ENCODE peak calls at places on chromosomes 7 and 10, in five cellular contexts. C is foreskin keratinocyte; L is CD8-positive, alpha-beta T cell; M is stomach; H is endodermal cell. S is an unnamed sample.

GRCh38 chr7:98869001-98869373 is 827 bp downstream of the TMEM130 start:
- DNase-seq in L (no peak), H (no peak), M (no peak), C (no peak), S (no peak)

GRCh38 chr10:132003286-132003924 is 21.7 kb upstream of the BNIP3 start:
- DNase-seq in M (no peak), C (no peak), H (peak; percentile 86), L (no peak), S (no peak)

GRCh38 chr10:114650266-114650665 is 7.8 kb downstream of the ABLIM1 start:
- DNase-seq in M (no peak), H (no peak), L (no peak), C (no peak), S (no peak)

GRCh38 chr7:10121641-10122040 is 852.0 kb upstream of the PHF14 start:
- DNase-seq in H (no peak), C (no peak), M (no peak), L (no peak), S (no peak)

GRCh38 chr7:45258533-45259226 is 101.1 kb downstream of the RAMP3 start:
- DNase-seq in M (no peak), H (no peak), L (no peak), C (no peak), S (peak; percentile 26)

GRCh38 chr7:43764039-43764789 is 5.7 kb downstream of the BLVRA start:
- DNase-seq in L (no peak), H (no peak), C (no peak), M (peak; percentile 56), S (peak; percentile 80)

GRCh38 chr7:134742688-134743350 is 36.6 kb upstream of the CALD1 start:
- DNase-seq in M (no peak), L (no peak), C (no peak), H (no peak), S (no peak)

GRCh38 chr10:75165684-75166622 is 44.6 kb upstream of the VDAC2 start:
- DNase-seq in H (no peak), M (no peak), L (no peak), C (no peak), S (no peak)

GRCh38 chr10:18478354-18478753 is 173.0 kb downstream of the NSUN6 start:
- DNase-seq in L (no peak), H (no peak), M (no peak), C (no peak), S (no peak)

GRCh38 chr7:155579565-155579964 is 33.2 kb upstream of the CNPY1 start:
- DNase-seq in C (no peak), M (no peak), L (no peak), H (no peak), S (no peak)

GRCh38 chr7:133486-133885 is 58.9 kb upstream of the FAM20C start:
- DNase-seq in L (no peak), M (no peak), H (peak; percentile 20), C (no peak), S (no peak)

GRCh38 chr7:156927571-156928405 is 21.7 kb upstream of the NOM1 start:
- DNase-seq in M (no peak), C (peak; percentile 45), H (peak; percentile 28), L (no peak), S (no peak)

GRCh38 chr10:86373251-86373650 is 6.7 kb upstream of the GRID1 start:
- DNase-seq in H (peak; percentile 17), L (no peak), C (no peak), M (no peak), S (no peak)

GRCh38 chr10:96935148-96935547 is 103.0 kb downstream of the LCOR start:
- DNase-seq in C (no peak), M (no peak), H (no peak), L (no peak), S (no peak)

GRCh38 chr7:78879206-78879605 is 574.3 kb downstream of the MAGI2 start:
- DNase-seq in M (no peak), C (no peak), L (no peak), H (no peak), S (no peak)

GRCh38 chr7:75948179-75948578 is 33.2 kb downstream of the POR start:
- DNase-seq in C (no peak), L (no peak), H (no peak), M (no peak), S (no peak)

GRCh38 chr7:28316489-28316888 is 95.8 kb upstream of the CREB5 start:
- DNase-seq in H (no peak), C (no peak), M (no peak), L (no peak), S (no peak)

GRCh38 chr7:76220185-76221057 is 18.7 kb downstream of the SRRM3 start:
- DNase-seq in M (no peak), H (peak; percentile 90), L (no peak), C (no peak), S (no peak)

GRCh38 chr10:128852449-128852848 is 614.6 kb upstream of the MGMT start:
- DNase-seq in L (no peak), M (no peak), C (no peak), H (no peak), S (no peak)

GRCh38 chr10:109741712-109742111 is 181.6 kb downstream of the XPNPEP1 start:
- DNase-seq in C (no peak), M (no peak), L (no peak), H (no peak), S (no peak)

GRCh38 chr7:157538735-157539134 is 201.9 kb downstream of the DNAJB6 start:
- DNase-seq in M (no peak), H (no peak), L (no peak), C (no peak), S (no peak)

DNA sequence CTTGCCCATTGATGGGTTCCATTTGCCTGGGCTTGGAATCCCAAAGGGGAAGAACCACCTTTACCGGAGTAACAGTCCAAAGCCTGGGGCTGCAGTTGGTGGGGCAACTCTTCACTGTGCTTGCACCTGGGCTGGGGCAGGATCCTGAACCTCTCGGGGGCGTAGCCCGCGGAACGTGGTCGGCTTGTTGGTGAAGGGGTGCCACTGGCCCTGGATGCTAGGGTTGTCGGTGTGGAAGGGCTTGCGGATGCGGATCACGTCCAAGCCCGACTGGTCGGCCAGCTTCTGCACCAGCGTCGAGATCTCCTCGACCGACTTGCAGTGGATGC is 710 bp downstream of the MRPL43 start:
- DNase-seq in M (no peak), L (no peak), C (no peak), H (no peak), S (no peak)
- H3K27ac ChIP-seq in M (no peak overlapping the region), L (peak overlapping the region; percentile 51), C (no peak overlapping the region), H (no peak overlapping the region), S (no peak overlapping the region)

DNA sequence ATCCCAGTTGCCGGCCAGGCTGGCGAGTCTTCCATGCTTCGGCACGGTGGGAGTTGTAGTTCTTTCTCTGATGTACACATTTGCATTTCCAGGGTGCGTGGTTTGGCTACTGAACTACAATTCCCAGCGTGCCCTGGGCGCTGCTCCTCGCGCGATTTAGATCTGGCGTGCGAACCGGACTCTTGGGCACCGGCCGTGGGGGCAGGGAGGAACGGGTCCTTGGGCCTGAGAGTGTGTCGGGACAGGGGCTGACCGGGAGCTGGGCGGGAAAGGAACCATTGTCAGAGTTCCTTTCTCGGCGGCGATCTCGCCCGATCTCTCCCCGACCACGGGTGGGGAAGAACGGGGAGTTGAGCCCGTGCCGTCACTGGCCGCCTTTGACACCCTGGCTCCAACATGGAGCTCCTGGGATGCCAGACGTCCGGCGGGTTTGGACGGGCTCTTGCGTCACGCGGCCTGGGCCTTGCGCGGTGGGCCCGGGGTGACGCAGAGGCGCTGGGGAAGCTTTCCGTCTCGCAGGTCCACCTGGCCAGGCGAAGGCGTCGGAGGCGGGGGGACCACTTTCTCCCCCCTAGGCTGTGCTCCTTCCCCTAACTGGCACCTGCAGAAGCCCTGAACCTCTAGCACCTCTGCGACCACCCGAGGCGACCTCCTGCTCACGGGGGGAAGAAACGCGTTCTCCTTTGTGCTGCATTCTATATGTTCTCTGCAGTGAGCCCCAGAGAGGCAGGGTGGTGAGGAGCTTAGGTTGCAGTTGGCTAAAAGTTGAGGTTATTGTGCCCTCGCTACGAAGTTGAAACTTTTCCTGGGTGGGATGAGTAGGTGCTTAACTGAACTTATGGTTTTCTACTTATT is 774 bp downstream of the IFRD1 start:
- DNase-seq in C (peak; percentile 93), L (peak; percentile 88), M (peak; percentile 93), H (peak; percentile 96), S (peak; percentile 96)
- TF ChIP-seq CTCF in C (no peak), L (no peak), M (no peak), H (no peak), S (no peak)

DNA sequence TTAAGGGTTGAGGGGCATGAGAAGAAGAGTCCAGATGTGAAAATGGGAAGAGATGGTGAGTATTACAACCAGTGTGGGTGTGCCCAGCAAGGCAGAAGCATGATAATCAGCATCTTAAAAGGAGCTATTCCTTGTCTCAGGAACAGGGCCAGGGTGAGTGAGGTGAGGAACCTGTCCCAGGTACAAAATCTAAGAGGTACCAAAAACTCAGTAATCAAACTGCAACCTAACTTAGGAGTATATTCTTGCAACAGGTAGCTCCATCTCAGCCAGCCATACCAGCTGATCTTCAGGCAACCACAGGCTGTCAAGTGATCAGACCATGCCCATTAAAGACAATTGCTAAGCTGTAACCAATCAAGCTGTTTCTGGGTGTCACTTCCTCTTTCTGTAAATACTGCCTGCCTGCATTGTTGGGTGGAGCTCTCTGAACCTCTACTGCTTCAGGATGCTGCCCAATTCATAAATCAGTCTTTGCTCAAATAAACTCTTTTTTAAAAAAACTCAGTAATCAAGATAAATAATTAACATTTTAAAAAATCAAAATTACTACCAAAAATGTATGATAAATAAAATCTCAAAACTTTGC is 7.4 kb downstream of the KEL start:
- DNase-seq in M (no peak), H (no peak), L (no peak), C (no peak), S (peak; percentile 6)
- H3K27ac ChIP-seq in M (no peak overlapping the region), H (no peak overlapping the region), L (no peak overlapping the region), C (no peak overlapping the region), S (no peak overlapping the region)

GRCh38 chr7:130278892-130279690 is 12.4 kb downstream of the CPA2 start:
- DNase-seq in M (no peak), C (peak; percentile 46), H (no peak), L (no peak), S (no peak)

GRCh38 chr7:130276796-130277762 is 10.4 kb downstream of the CPA2 start:
- DNase-seq in C (peak; percentile 82), H (no peak), L (no peak), M (no peak), S (no peak)

GRCh38 chr7:130275826-130276291 is 9.2 kb downstream of the CPA2 start:
- DNase-seq in C (peak; percentile 93), L (no peak), M (no peak), H (no peak), S (no peak)

GRCh38 chr7:130274983-130275649 is 8.5 kb downstream of the CPA2 start:
- DNase-seq in M (no peak), H (peak; percentile 66), L (no peak), C (peak; percentile 58), S (no peak)

DNA sequence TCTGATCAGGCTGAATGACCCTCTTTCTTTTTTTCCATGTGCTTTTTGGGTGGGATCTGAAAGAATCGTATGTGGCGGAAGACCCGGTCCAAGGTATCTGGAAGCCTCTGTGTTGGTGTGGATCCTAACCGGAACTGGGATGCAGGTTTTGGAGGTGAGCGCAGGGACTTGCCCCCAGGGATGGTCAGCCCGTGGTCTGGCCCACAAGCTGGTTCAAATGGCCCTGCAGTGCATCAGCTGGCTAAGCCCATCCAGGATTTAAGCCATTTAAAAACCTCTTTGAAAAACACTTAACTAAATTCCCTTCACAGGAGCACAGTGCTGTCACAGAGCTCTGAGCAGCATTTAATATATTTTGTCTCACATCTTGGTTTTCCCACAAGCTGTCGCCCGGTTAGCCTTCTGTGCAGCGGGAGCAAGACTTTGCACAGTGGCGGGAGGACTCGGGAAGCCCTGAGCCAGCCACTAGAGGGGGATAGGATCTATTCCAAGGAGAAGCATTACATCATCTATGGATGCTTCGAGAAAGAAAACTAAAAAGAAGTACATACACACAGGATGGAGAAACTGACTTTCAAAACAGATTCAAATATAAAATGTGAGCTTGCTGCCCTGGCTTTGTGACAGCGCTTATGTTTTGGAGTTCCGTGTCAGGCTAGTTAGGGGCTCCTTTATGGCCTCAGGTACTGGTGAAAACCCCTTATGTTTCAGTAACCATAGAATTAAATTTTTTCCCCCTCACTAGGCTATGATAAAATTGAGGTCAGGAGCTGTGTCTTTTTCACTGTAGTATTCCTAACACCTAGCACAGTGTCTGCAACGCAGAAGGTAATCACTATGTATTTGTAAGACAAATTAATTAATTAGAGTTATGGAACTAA is 11.3 kb downstream of the CPA2 start:
- DNase-seq in H (peak; percentile 87), C (no peak), L (no peak), M (peak; percentile 49), S (peak; percentile 33)
- TF ChIP-seq CTCF in H (peak; percentile 85), C (peak; percentile 58), L (no peak), M (peak; percentile 27), S (peak; percentile 25)